ENCODE peak calls at places on chromosomes 11 and 22, in five cellular contexts. W is AG10803, Y is MM.1S, U is A549, P is body of pancreas. H is an unnamed sample.

GRCh38 chr11:13009476-13009920 is 382 bp downstream of the RASSF10 start:
- DNase-seq in W (no peak), Y (no peak), U (no peak), P (no peak), H (no peak)

GRCh38 chr11:43576834-43577521 is 103.6 kb upstream of the HSD17B12 start:
- DNase-seq in W (peak; percentile 46), Y (peak; percentile 30), U (peak; percentile 66), P (no peak), H (no peak)

GRCh38 chr11:115964091-115964490 is 459.9 kb upstream of the CADM1 start:
- DNase-seq in W (no peak), Y (no peak), U (no peak), P (no peak), H (no peak)

GRCh38 chr22:47232197-47232596 is 469.7 kb downstream of the TBC1D22A start:
- DNase-seq in W (no peak), Y (no peak), U (no peak), P (no peak), H (no peak)

GRCh38 chr11:20087118-20087521 is 73.2 kb downstream of the DBX1 start:
- DNase-seq in W (peak; percentile 91), Y (no peak), U (no peak), P (no peak), H (no peak)

GRCh38 chr11:101441747-101442146 is 142.1 kb downstream of the TRPC6 start:
- DNase-seq in W (no peak), Y (no peak), U (no peak), P (peak; percentile 94), H (no peak)

GRCh38 chr11:35265755-35266454 is 126.9 kb downstream of the CD44 start:
- DNase-seq in W (no peak), Y (no peak), U (no peak), P (peak; percentile 80), H (no peak)

GRCh38 chr11:47550288-47551052 is 2.5 kb downstream of the CELF1 start:
- DNase-seq in W (peak; percentile 44), Y (no peak), U (no peak), P (peak; percentile 26), H (no peak)

GRCh38 chr22:48097723-48098122 is 1335.3 kb downstream of the TBC1D22A start:
- DNase-seq in W (no peak), Y (peak; percentile 74), U (no peak), P (no peak), H (peak; percentile 36)

GRCh38 chr11:8192896-8193209 is 24.0 kb upstream of the RIC3 start:
- DNase-seq in W (no peak), Y (no peak), U (no peak), P (no peak), H (no peak)

GRCh38 chr11:78221396-78222315 is 32.9 kb downstream of the USP35 start:
- DNase-seq in W (no peak), Y (no peak), U (no peak), P (no peak), H (no peak)

GRCh38 chr11:107591446-107592236 is 694 bp downstream of the ELMOD1 start:
- DNase-seq in W (peak; percentile 11), Y (peak; percentile 11), U (peak; percentile 10), P (no peak), H (no peak)

GRCh38 chr22:19631899-19632670 is 82.2 kb upstream of the SEPTIN5 start:
- DNase-seq in W (peak; percentile 32), Y (no peak), U (peak; percentile 46), P (no peak), H (no peak)

GRCh38 chr11:1667906-1668305 is 29.1 kb upstream of the KRTAP5-6 start:
- DNase-seq in W (no peak), Y (no peak), U (no peak), P (no peak), H (no peak)

GRCh38 chr11:67652965-67653845 is 2.7 kb upstream of the ACY3 start:
- DNase-seq in W (no peak), Y (no peak), U (no peak), P (no peak), H (no peak)

GRCh38 chr22:43100223-43100622 is 10.3 kb upstream of the BIK start:
- DNase-seq in W (no peak), Y (no peak), U (no peak), P (no peak), H (no peak)

GRCh38 chr11:46273511-46274205 is 3.8 kb upstream of the CREB3L1 start:
- DNase-seq in W (peak; percentile 51), Y (no peak), U (no peak), P (peak; percentile 92), H (no peak)

GRCh38 chr11:67154726-67155125 is 35.7 kb downstream of the KDM2A start:
- DNase-seq in W (no peak), Y (no peak), U (no peak), P (no peak), H (no peak)

GRCh38 chr11:64718084-64718779 is 4.8 kb downstream of the NRXN2 start:
- DNase-seq in W (no peak), Y (no peak), U (no peak), P (no peak), H (no peak)

GRCh38 chr11:65150513-65151271 is 16.4 kb upstream of the SYVN1 start:
- DNase-seq in W (peak; percentile 85), Y (no peak), U (peak; percentile 95), P (peak; percentile 96), H (no peak)

GRCh38 chr22:29130490-29130889 is 57.7 kb downstream of the KREMEN1 start:
- DNase-seq in W (peak; percentile 21), Y (no peak), U (no peak), P (no peak), H (no peak)

GRCh38 chr11:61745796-61746653 is 6.4 kb upstream of the MYRF start:
- DNase-seq in W (no peak), Y (no peak), U (no peak), P (no peak), H (no peak)

GRCh38 chr11:119206512-119207299 is 567 bp downstream of the CBL start:
- DNase-seq in W (no peak), Y (peak; percentile 15), U (no peak), P (peak; percentile 42), H (no peak)

GRCh38 chr11:486189-486588 is 20.9 kb downstream of the RNH1 start:
- DNase-seq in W (no peak), Y (no peak), U (no peak), P (no peak), H (no peak)

GRCh38 chr22:47544696-47545095 is 782.2 kb downstream of the TBC1D22A start:
- DNase-seq in W (no peak), Y (no peak), U (no peak), P (no peak), H (no peak)

GRCh38 chr22:50062509-50063135 is 4.5 kb upstream of the TTLL8 start:
- DNase-seq in W (no peak), Y (no peak), U (no peak), P (no peak), H (no peak)

GRCh38 chr11:127493330-127493729 is 492.8 kb upstream of the KIRREL3 start:
- DNase-seq in W (peak; percentile 3), Y (peak; percentile 41), U (no peak), P (no peak), H (no peak)

GRCh38 chr22:18954941-18955571 is 19.0 kb upstream of the PRODH start:
- DNase-seq in W (no peak), Y (no peak), U (no peak), P (no peak), H (no peak)

GRCh38 chr11:125192194-125192593 is 27.6 kb downstream of the PKNOX2 start:
- DNase-seq in W (no peak), Y (no peak), U (no peak), P (peak; percentile 35), H (no peak)

GRCh38 chr11:61700221-61700620 is 20.0 kb downstream of the DAGLA start:
- DNase-seq in W (peak; percentile 59), Y (no peak), U (peak; percentile 66), P (peak; percentile 84), H (no peak)

GRCh38 chr22:38921126-38921525 is 36.3 kb upstream of the APOBEC3A start:
- DNase-seq in W (no peak), Y (no peak), U (no peak), P (peak; percentile 97), H (no peak)

GRCh38 chr22:38802671-38803121 is 8.8 kb upstream of the DNAL4 start:
- DNase-seq in W (peak; percentile 99), Y (no peak), U (peak; percentile 79), P (peak; percentile 73), H (no peak)

GRCh38 chr11:125923012-125923579 is 18.8 kb downstream of the DDX25 start:
- DNase-seq in W (peak; percentile 66), Y (peak; percentile 88), U (peak; percentile 65), P (peak; percentile 77), H (peak; percentile 29)

GRCh38 chr22:44493206-44493605 is 4.8 kb downstream of the RTL6 start:
- DNase-seq in W (no peak), Y (no peak), U (no peak), P (no peak), H (no peak)

GRCh38 chr11:57571631-57572030 is 4.2 kb upstream of the UBE2L6 start:
- DNase-seq in W (no peak), Y (no peak), U (no peak), P (no peak), H (no peak)
- TF ChIP-seq CTCF in W (no peak), Y (no peak), U (no peak), P (no peak), H (no peak)

GRCh38 chr22:40210814-40211213 is 33.1 kb downstream of the TNRC6B start:
- DNase-seq in W (no peak), Y (no peak), U (no peak), P (no peak), H (peak; percentile 70)
- H3K4me3 ChIP-seq in W (no peak overlapping the region), Y (no peak overlapping the region), U (no peak overlapping the region), P (no peak overlapping the region), H (no peak overlapping the region)

DNA sequence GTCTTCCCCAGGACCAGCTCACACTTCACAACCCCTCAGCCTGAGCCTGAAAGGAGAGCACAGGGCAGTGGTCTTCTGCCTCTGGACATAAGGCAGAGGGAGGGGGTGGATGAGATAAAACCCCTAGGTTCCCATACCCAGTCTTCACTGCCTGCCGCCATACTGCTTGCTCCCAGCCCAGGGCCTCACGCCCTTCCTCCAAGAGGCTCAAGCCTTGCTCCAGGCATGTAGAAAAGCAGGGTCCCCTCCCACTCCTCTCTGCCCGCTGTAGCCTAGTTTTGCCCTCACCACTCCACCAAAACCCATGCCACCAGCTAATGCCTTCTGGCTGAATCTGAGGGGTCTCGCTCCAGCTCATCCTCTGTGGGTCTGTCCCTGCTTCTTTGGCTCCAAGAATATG is 5.2 kb downstream of the ARRB1 start:
- DNase-seq in W (no peak), Y (no peak), U (no peak), P (no peak), H (no peak)
- TF ChIP-seq CTCF in W (no peak), Y (no peak), U (no peak), P (no peak), H (no peak)

GRCh38 chr11:96000064-96000463 is 76.2 kb upstream of the MTMR2 start:
- DNase-seq in W (peak; percentile 29), Y (peak; percentile 58), U (no peak), P (no peak), H (no peak)
- H3K4me3 ChIP-seq in W (peak overlapping the region; percentile 15), Y (peak overlapping the region; percentile 48), U (no peak overlapping the region), P (no peak overlapping the region), H (no peak overlapping the region)